ENCODE peak calls at places on chromosome 14, in ten cellular contexts. N, V, Z, A, R, M, W, O, L and S are unnamed samples.

GRCh38 chr14:95117937-95118726 is 39.2 kb downstream of the DICER1 start:
- DNase-seq in M (no peak), Z (no peak), O (no peak), V (no peak), N (no peak), L (no peak), R (no peak), W (no peak), A (no peak), S (no peak)

GRCh38 chr14:62126885-62127478 is 364.8 kb downstream of the SNAPC1 start:
- DNase-seq in M (no peak), V (no peak), A (no peak), L (no peak), W (no peak), R (no peak), N (no peak), O (no peak), Z (peak; percentile 28), S (no peak)

GRCh38 chr14:79608426-79608825 is 602.9 kb downstream of the DIO2 start:
- DNase-seq in R (no peak), N (no peak), V (no peak), L (no peak), Z (no peak), W (no peak), M (no peak), O (no peak), A (no peak), S (no peak)

GRCh38 chr14:21467620-21468019 is 9.1 kb downstream of the RAB2B start:
- DNase-seq in M (no peak), N (no peak), R (no peak), W (no peak), V (no peak), L (no peak), O (no peak), A (no peak), Z (no peak), S (no peak)

GRCh38 chr14:96160913-96161310 is 43.7 kb upstream of the BDKRB2 start:
- DNase-seq in L (no peak), V (no peak), N (no peak), R (no peak), O (no peak), A (no peak), W (no peak), M (peak; percentile 9), Z (no peak), S (no peak)

GRCh38 chr14:106080922-106081321 is 554.5 kb downstream of the TMEM121 start:
- DNase-seq in A (no peak), W (no peak), R (no peak), O (no peak), Z (no peak), M (no peak), L (no peak), N (no peak), V (no peak), S (no peak)

GRCh38 chr14:68447581-68448281 is 345.1 kb downstream of the ZFP36L1 start:
- DNase-seq in N (no peak), V (no peak), L (no peak), O (no peak), M (no peak), A (no peak), Z (no peak), R (no peak), W (no peak), S (no peak)

GRCh38 chr14:23407516-23408306 is at the start of gene MYH6:
- DNase-seq in L (no peak), V (no peak), W (no peak), N (no peak), Z (no peak), M (no peak), O (no peak), A (peak; percentile 32), R (no peak), S (no peak)

GRCh38 chr14:59060841-59061240 is 127.6 kb upstream of the DAAM1 start:
- DNase-seq in V (no peak), L (no peak), M (no peak), Z (no peak), R (no peak), O (no peak), A (no peak), N (no peak), W (no peak), S (no peak)

GRCh38 chr14:75069021-75069810 is at the start of gene ZC2HC1C:
- DNase-seq in N (peak; percentile 95), M (peak; percentile 97), V (peak; percentile 35), R (peak; percentile 96), L (peak; percentile 96), Z (peak; percentile 97), O (peak; percentile 98), A (peak; percentile 99), W (peak; percentile 98), S (peak; percentile 95)
- TF ChIP-seq CTCF in N (no peak), M (no peak), V (no peak), R (no peak), L (no peak), Z (no peak), O (no peak), A (no peak), W (no peak), S (no peak)

DNA sequence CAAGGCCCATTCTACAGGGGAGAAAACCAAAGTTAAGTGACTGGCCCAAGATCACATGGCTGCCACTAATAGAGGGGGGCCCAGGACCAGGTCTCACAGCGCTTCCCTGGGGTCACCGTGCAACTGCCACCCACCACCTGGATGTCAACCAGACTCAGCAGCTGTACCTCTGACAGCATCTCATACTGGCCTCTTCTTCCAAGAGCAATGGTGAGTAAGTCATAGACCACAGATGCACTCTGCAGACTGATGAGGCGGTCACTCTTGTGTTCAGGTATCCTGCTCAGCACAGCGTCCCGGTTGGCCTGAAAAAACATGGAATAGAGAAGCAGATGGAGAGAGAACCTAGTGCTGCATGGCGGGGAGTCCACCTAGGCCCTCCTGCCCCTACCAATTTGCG is 139.9 kb downstream of the TTC7B start:
- DNase-seq in O (no peak), M (no peak), L (no peak), Z (no peak), R (no peak), A (no peak), N (no peak), V (no peak), W (no peak), S (no peak)
- H3K27ac ChIP-seq in O (no peak overlapping the region), M (no peak overlapping the region), L (peak overlapping the region; percentile 75), Z (peak overlapping the region; percentile 93), R (no peak overlapping the region), A (peak overlapping the region; percentile 93), N (no peak overlapping the region), V (no peak overlapping the region), W (peak overlapping the region; percentile 91), S (peak overlapping the region; percentile 76)

GRCh38 chr14:100604709-100605108 is 17.5 kb upstream of the BEGAIN start:
- DNase-seq in O (no peak), L (no peak), M (no peak), A (no peak), W (peak; percentile 52), Z (no peak), N (no peak), R (no peak), V (no peak), S (peak; percentile 74)
- H3K4me3 ChIP-seq in O (no peak overlapping the region), L (no peak overlapping the region), M (no peak overlapping the region), A (no peak overlapping the region), W (no peak overlapping the region), Z (no peak overlapping the region), N (no peak overlapping the region), R (no peak overlapping the region), V (no peak overlapping the region), S (no peak overlapping the region)

GRCh38 chr14:92596328-92596943 is 82.9 kb downstream of the RIN3 start:
- DNase-seq in M (no peak), O (no peak), Z (no peak), N (no peak), R (no peak), A (no peak), L (no peak), W (no peak), V (no peak), S (no peak)
- TF ChIP-seq CTCF in M (no peak), O (no peak), Z (no peak), N (no peak), R (no peak), A (no peak), L (no peak), W (no peak), V (no peak), S (no peak)

DNA sequence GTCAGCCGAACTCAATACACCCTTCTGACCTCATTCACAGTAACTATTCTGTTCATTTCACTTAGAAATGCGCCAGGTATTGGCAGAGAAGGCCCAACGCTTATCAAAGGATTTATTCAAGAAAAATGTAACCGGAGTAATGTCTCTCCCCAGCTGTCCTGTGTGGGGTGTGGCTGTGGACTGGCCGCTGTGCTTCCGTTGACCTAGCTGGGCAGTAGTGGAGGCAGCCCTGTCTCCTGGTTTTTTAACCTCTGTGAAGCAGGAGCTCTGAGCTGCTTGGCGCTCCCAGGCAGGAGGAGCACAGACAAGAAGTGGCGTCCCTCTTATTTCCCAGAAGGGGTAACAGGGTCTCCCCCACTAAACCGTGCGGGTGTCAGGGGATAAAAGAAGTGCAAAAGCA is 85.2 kb downstream of the ESR2 start:
- DNase-seq in M (no peak), N (no peak), V (no peak), R (no peak), L (no peak), A (no peak), W (no peak), Z (no peak), O (no peak), S (no peak)
- H3K27ac ChIP-seq in M (no peak overlapping the region), N (peak overlapping the region; percentile 6), V (no peak overlapping the region), R (no peak overlapping the region), L (no peak overlapping the region), A (peak overlapping the region; percentile 79), W (no peak overlapping the region), Z (no peak overlapping the region), O (peak overlapping the region; percentile 44), S (no peak overlapping the region)